ENCODE peak calls at places on chromosomes 13 and 19, in five cellular contexts. S is left cardiac atrium, K is NCI-H748 treated with DMSO at 0.1 percent for 48 hours, Z is activated T-cell treated with anti-CD3 and anti-CD28 coated beads for 48 hours, Y is psoas muscle. R is an unnamed sample.
A peak's percentile ranks its signal among the peaks of the same experiment; 100 is the strongest.

GRCh38 chr13:49210669-49211068 is 9.5 kb upstream of the MLNR start:
- DNase-seq in S (no peak), Z (no peak), Y (no peak), K (no peak), R (no peak)

GRCh38 chr13:90311929-90312328 is 1035.6 kb upstream of the MIR17HG start:
- DNase-seq in Z (no peak), K (no peak), S (no peak), Y (no peak), R (no peak)

GRCh38 chr13:30422056-30422914 is at the start of gene UBE2L5:
- DNase-seq in Y (peak; percentile 83), Z (peak; percentile 65), S (peak; percentile 80), K (peak; percentile 92), R (peak; percentile 85)

GRCh38 chr13:109111141-109111540 is 481.7 kb downstream of the MYO16 start:
- DNase-seq in S (no peak), Z (no peak), K (no peak), Y (no peak), R (no peak)

GRCh38 chr19:14542721-14543328 is 13.4 kb downstream of the TECR start:
- DNase-seq in S (no peak), K (no peak), Y (no peak), Z (no peak), R (no peak)

GRCh38 chr19:58475714-58476497 is at the start of gene ZNF446:
- DNase-seq in S (peak; percentile 97), Y (peak; percentile 96), Z (peak; percentile 94), K (peak; percentile 98), R (peak; percentile 98)

GRCh38 chr13:101258071-101258470 is 158.2 kb downstream of the NALCN start:
- DNase-seq in Z (peak; percentile 54), K (peak; percentile 81), S (no peak), Y (no peak), R (no peak)

GRCh38 chr19:53365899-53366493 is 491 bp downstream of the ZNF525 start:
- DNase-seq in S (peak; percentile 30), Z (peak; percentile 22), Y (peak; percentile 14), K (no peak), R (no peak)